ENCODE peak calls at places on chromosomes 4 and X, in nine cellular contexts. One of them, this sample, is unnamed.

GRCh38 chrX:48683411-48683982 is at the start of gene WAS:
- DNase-seq in upper lobe of right lung: peak
- DNase-seq in astrocyte of the spinal cord: no peak
- DNase-seq in BE2C: no peak
- DNase-seq in CD8-positive, alpha-beta memory T cell: peak
- DNase-seq in suprapubic skin: no peak
- DNase-seq in stimulated activated CD8-positive, alpha-beta memory T cell treated with anti-CD3 and anti-CD28 coated beads, Interleukin-4, amount 100 ng/mL, for 48 hours: peak
- DNase-seq in epithelial cell of prostate: no peak
- DNase-seq in ureter: no peak
- DNase-seq in this sample: peak

GRCh38 chrX:38800981-38801845 is at the start of gene MID1IP1:
- DNase-seq in upper lobe of right lung: peak
- DNase-seq in astrocyte of the spinal cord: peak
- DNase-seq in BE2C: peak
- DNase-seq in CD8-positive, alpha-beta memory T cell: peak
- DNase-seq in suprapubic skin: peak
- DNase-seq in stimulated activated CD8-positive, alpha-beta memory T cell treated with anti-CD3 and anti-CD28 coated beads, Interleukin-4, amount 100 ng/mL, for 48 hours: peak
- DNase-seq in epithelial cell of prostate: peak
- DNase-seq in ureter: peak
- DNase-seq in this sample: peak

GRCh38 chr4:151409470-151410313 is 716 bp downstream of the FHIP1A start:
- DNase-seq in upper lobe of right lung: no peak
- DNase-seq in astrocyte of the spinal cord: peak
- DNase-seq in BE2C: peak
- DNase-seq in CD8-positive, alpha-beta memory T cell: peak
- DNase-seq in suprapubic skin: peak
- DNase-seq in stimulated activated CD8-positive, alpha-beta memory T cell treated with anti-CD3 and anti-CD28 coated beads, Interleukin-4, amount 100 ng/mL, for 48 hours: peak
- DNase-seq in epithelial cell of prostate: peak
- DNase-seq in ureter: peak
- DNase-seq in this sample: peak

GRCh38 chrX:2710496-2710895 is 19.4 kb downstream of the CD99 start:
- DNase-seq in upper lobe of right lung: no peak
- DNase-seq in astrocyte of the spinal cord: no peak
- DNase-seq in BE2C: no peak
- DNase-seq in CD8-positive, alpha-beta memory T cell: no peak
- DNase-seq in suprapubic skin: no peak
- DNase-seq in stimulated activated CD8-positive, alpha-beta memory T cell treated with anti-CD3 and anti-CD28 coated beads, Interleukin-4, amount 100 ng/mL, for 48 hours: no peak
- DNase-seq in epithelial cell of prostate: peak
- DNase-seq in ureter: no peak
- DNase-seq in this sample: no peak

GRCh38 chr4:156969136-156969535 is 2.5 kb downstream of the PDGFC start:
- DNase-seq in upper lobe of right lung: no peak
- DNase-seq in astrocyte of the spinal cord: no peak
- DNase-seq in BE2C: no peak
- DNase-seq in CD8-positive, alpha-beta memory T cell: no peak
- DNase-seq in suprapubic skin: no peak
- DNase-seq in stimulated activated CD8-positive, alpha-beta memory T cell treated with anti-CD3 and anti-CD28 coated beads, Interleukin-4, amount 100 ng/mL, for 48 hours: no peak
- DNase-seq in epithelial cell of prostate: no peak
- DNase-seq in ureter: no peak
- DNase-seq in this sample: no peak

GRCh38 chr4:37667197-37668100 is 18.7 kb downstream of the RELL1 start:
- DNase-seq in upper lobe of right lung: no peak
- DNase-seq in astrocyte of the spinal cord: no peak
- DNase-seq in BE2C: no peak
- DNase-seq in CD8-positive, alpha-beta memory T cell: no peak
- DNase-seq in suprapubic skin: no peak
- DNase-seq in stimulated activated CD8-positive, alpha-beta memory T cell treated with anti-CD3 and anti-CD28 coated beads, Interleukin-4, amount 100 ng/mL, for 48 hours: no peak
- DNase-seq in epithelial cell of prostate: no peak
- DNase-seq in ureter: no peak
- DNase-seq in this sample: no peak

GRCh38 chrX:135520022-135520552 is 373 bp upstream of the INTS6L start:
- DNase-seq in upper lobe of right lung: no peak
- DNase-seq in astrocyte of the spinal cord: no peak
- DNase-seq in BE2C: no peak
- DNase-seq in CD8-positive, alpha-beta memory T cell: no peak
- DNase-seq in suprapubic skin: no peak
- DNase-seq in stimulated activated CD8-positive, alpha-beta memory T cell treated with anti-CD3 and anti-CD28 coated beads, Interleukin-4, amount 100 ng/mL, for 48 hours: no peak
- DNase-seq in epithelial cell of prostate: no peak
- DNase-seq in ureter: no peak
- DNase-seq in this sample: no peak

GRCh38 chrX:98448524-98448923 is 1564.8 kb downstream of the RPA4 start:
- DNase-seq in upper lobe of right lung: no peak
- DNase-seq in astrocyte of the spinal cord: no peak
- DNase-seq in BE2C: no peak
- DNase-seq in CD8-positive, alpha-beta memory T cell: no peak
- DNase-seq in suprapubic skin: no peak
- DNase-seq in stimulated activated CD8-positive, alpha-beta memory T cell treated with anti-CD3 and anti-CD28 coated beads, Interleukin-4, amount 100 ng/mL, for 48 hours: no peak
- DNase-seq in epithelial cell of prostate: no peak
- DNase-seq in ureter: no peak
- DNase-seq in this sample: no peak

GRCh38 chr4:108130955-108131354 is 37.8 kb downstream of the LEF1 start:
- DNase-seq in upper lobe of right lung: no peak
- DNase-seq in astrocyte of the spinal cord: no peak
- DNase-seq in BE2C: no peak
- DNase-seq in CD8-positive, alpha-beta memory T cell: no peak
- DNase-seq in suprapubic skin: no peak
- DNase-seq in stimulated activated CD8-positive, alpha-beta memory T cell treated with anti-CD3 and anti-CD28 coated beads, Interleukin-4, amount 100 ng/mL, for 48 hours: no peak
- DNase-seq in epithelial cell of prostate: no peak
- DNase-seq in ureter: no peak
- DNase-seq in this sample: no peak

GRCh38 chrX:28997716-28998115 is 410.5 kb downstream of the IL1RAPL1 start:
- DNase-seq in upper lobe of right lung: no peak
- DNase-seq in astrocyte of the spinal cord: peak
- DNase-seq in BE2C: no peak
- DNase-seq in CD8-positive, alpha-beta memory T cell: no peak
- DNase-seq in suprapubic skin: no peak
- DNase-seq in stimulated activated CD8-positive, alpha-beta memory T cell treated with anti-CD3 and anti-CD28 coated beads, Interleukin-4, amount 100 ng/mL, for 48 hours: no peak
- DNase-seq in epithelial cell of prostate: no peak
- DNase-seq in ureter: no peak
- DNase-seq in this sample: no peak

GRCh38 chrX:24963823-24964222 is 51.9 kb downstream of the ARX start:
- DNase-seq in upper lobe of right lung: no peak
- DNase-seq in astrocyte of the spinal cord: no peak
- DNase-seq in BE2C: no peak
- DNase-seq in CD8-positive, alpha-beta memory T cell: no peak
- DNase-seq in suprapubic skin: no peak
- DNase-seq in stimulated activated CD8-positive, alpha-beta memory T cell treated with anti-CD3 and anti-CD28 coated beads, Interleukin-4, amount 100 ng/mL, for 48 hours: no peak
- DNase-seq in epithelial cell of prostate: no peak
- DNase-seq in ureter: no peak
- DNase-seq in this sample: no peak

GRCh38 chr4:47251363-47252135 is 212.0 kb downstream of the COMMD8 start:
- DNase-seq in upper lobe of right lung: no peak
- DNase-seq in astrocyte of the spinal cord: no peak
- DNase-seq in BE2C: no peak
- DNase-seq in CD8-positive, alpha-beta memory T cell: no peak
- DNase-seq in suprapubic skin: no peak
- DNase-seq in stimulated activated CD8-positive, alpha-beta memory T cell treated with anti-CD3 and anti-CD28 coated beads, Interleukin-4, amount 100 ng/mL, for 48 hours: no peak
- DNase-seq in epithelial cell of prostate: no peak
- DNase-seq in ureter: no peak
- DNase-seq in this sample: no peak

GRCh38 chr4:109861271-109861670 is 13.4 kb downstream of the LRIT3 start:
- DNase-seq in upper lobe of right lung: no peak
- DNase-seq in astrocyte of the spinal cord: no peak
- DNase-seq in BE2C: no peak
- DNase-seq in CD8-positive, alpha-beta memory T cell: no peak
- DNase-seq in suprapubic skin: no peak
- DNase-seq in stimulated activated CD8-positive, alpha-beta memory T cell treated with anti-CD3 and anti-CD28 coated beads, Interleukin-4, amount 100 ng/mL, for 48 hours: no peak
- DNase-seq in epithelial cell of prostate: no peak
- DNase-seq in ureter: no peak
- DNase-seq in this sample: no peak

GRCh38 chrX:19886888-19887531 is 390 bp downstream of the SH3KBP1 start:
- DNase-seq in upper lobe of right lung: peak
- DNase-seq in astrocyte of the spinal cord: no peak
- DNase-seq in BE2C: no peak
- DNase-seq in CD8-positive, alpha-beta memory T cell: peak
- DNase-seq in suprapubic skin: no peak
- DNase-seq in stimulated activated CD8-positive, alpha-beta memory T cell treated with anti-CD3 and anti-CD28 coated beads, Interleukin-4, amount 100 ng/mL, for 48 hours: peak
- DNase-seq in epithelial cell of prostate: no peak
- DNase-seq in ureter: no peak
- DNase-seq in this sample: no peak

GRCh38 chr4:136725286-136726081 is 806.8 kb downstream of the PCDH18 start:
- DNase-seq in upper lobe of right lung: no peak
- DNase-seq in astrocyte of the spinal cord: peak
- DNase-seq in BE2C: no peak
- DNase-seq in CD8-positive, alpha-beta memory T cell: no peak
- DNase-seq in suprapubic skin: no peak
- DNase-seq in stimulated activated CD8-positive, alpha-beta memory T cell treated with anti-CD3 and anti-CD28 coated beads, Interleukin-4, amount 100 ng/mL, for 48 hours: no peak
- DNase-seq in epithelial cell of prostate: no peak
- DNase-seq in ureter: no peak
- DNase-seq in this sample: no peak

GRCh38 chr4:39367166-39367565 is 1.0 kb upstream of the RFC1 start:
- DNase-seq in upper lobe of right lung: no peak
- DNase-seq in astrocyte of the spinal cord: no peak
- DNase-seq in BE2C: no peak
- DNase-seq in CD8-positive, alpha-beta memory T cell: no peak
- DNase-seq in suprapubic skin: no peak
- DNase-seq in stimulated activated CD8-positive, alpha-beta memory T cell treated with anti-CD3 and anti-CD28 coated beads, Interleukin-4, amount 100 ng/mL, for 48 hours: no peak
- DNase-seq in epithelial cell of prostate: no peak
- DNase-seq in ureter: no peak
- DNase-seq in this sample: no peak

GRCh38 chr4:75338352-75338880 is 175.8 kb downstream of the RCHY1 start:
- DNase-seq in upper lobe of right lung: no peak
- DNase-seq in astrocyte of the spinal cord: no peak
- DNase-seq in BE2C: no peak
- DNase-seq in CD8-positive, alpha-beta memory T cell: no peak
- DNase-seq in suprapubic skin: no peak
- DNase-seq in stimulated activated CD8-positive, alpha-beta memory T cell treated with anti-CD3 and anti-CD28 coated beads, Interleukin-4, amount 100 ng/mL, for 48 hours: no peak
- DNase-seq in epithelial cell of prostate: no peak
- DNase-seq in ureter: no peak
- DNase-seq in this sample: no peak

GRCh38 chrX:129908636-129909035 is 2.7 kb downstream of the UTP14A start:
- DNase-seq in upper lobe of right lung: no peak
- DNase-seq in astrocyte of the spinal cord: no peak
- DNase-seq in BE2C: no peak
- DNase-seq in CD8-positive, alpha-beta memory T cell: no peak
- DNase-seq in suprapubic skin: no peak
- DNase-seq in stimulated activated CD8-positive, alpha-beta memory T cell treated with anti-CD3 and anti-CD28 coated beads, Interleukin-4, amount 100 ng/mL, for 48 hours: no peak
- DNase-seq in epithelial cell of prostate: no peak
- DNase-seq in ureter: no peak
- DNase-seq in this sample: no peak

GRCh38 chrX:63963382-63963781 is 178.4 kb upstream of the ARHGEF9 start:
- DNase-seq in upper lobe of right lung: no peak
- DNase-seq in astrocyte of the spinal cord: no peak
- DNase-seq in BE2C: no peak
- DNase-seq in CD8-positive, alpha-beta memory T cell: no peak
- DNase-seq in suprapubic skin: no peak
- DNase-seq in stimulated activated CD8-positive, alpha-beta memory T cell treated with anti-CD3 and anti-CD28 coated beads, Interleukin-4, amount 100 ng/mL, for 48 hours: no peak
- DNase-seq in epithelial cell of prostate: no peak
- DNase-seq in ureter: no peak
- DNase-seq in this sample: no peak

GRCh38 chr4:52780206-52780605 is 29.0 kb upstream of the ERVMER34-1 start:
- DNase-seq in upper lobe of right lung: no peak
- DNase-seq in astrocyte of the spinal cord: peak
- DNase-seq in BE2C: no peak
- DNase-seq in CD8-positive, alpha-beta memory T cell: no peak
- DNase-seq in suprapubic skin: no peak
- DNase-seq in stimulated activated CD8-positive, alpha-beta memory T cell treated with anti-CD3 and anti-CD28 coated beads, Interleukin-4, amount 100 ng/mL, for 48 hours: no peak
- DNase-seq in epithelial cell of prostate: peak
- DNase-seq in ureter: no peak
- DNase-seq in this sample: no peak

GRCh38 chr4:182530451-182530850 is 287.2 kb downstream of the TENM3 start:
- DNase-seq in upper lobe of right lung: no peak
- DNase-seq in astrocyte of the spinal cord: no peak
- DNase-seq in BE2C: no peak
- DNase-seq in CD8-positive, alpha-beta memory T cell: no peak
- DNase-seq in suprapubic skin: no peak
- DNase-seq in stimulated activated CD8-positive, alpha-beta memory T cell treated with anti-CD3 and anti-CD28 coated beads, Interleukin-4, amount 100 ng/mL, for 48 hours: no peak
- DNase-seq in epithelial cell of prostate: no peak
- DNase-seq in ureter: no peak
- DNase-seq in this sample: no peak

GRCh38 chr4:168777277-168777965 is 232.6 kb downstream of the CBR4 start:
- DNase-seq in upper lobe of right lung: no peak
- DNase-seq in astrocyte of the spinal cord: no peak
- DNase-seq in BE2C: no peak
- DNase-seq in CD8-positive, alpha-beta memory T cell: no peak
- DNase-seq in suprapubic skin: no peak
- DNase-seq in stimulated activated CD8-positive, alpha-beta memory T cell treated with anti-CD3 and anti-CD28 coated beads, Interleukin-4, amount 100 ng/mL, for 48 hours: no peak
- DNase-seq in epithelial cell of prostate: no peak
- DNase-seq in ureter: no peak
- DNase-seq in this sample: no peak

GRCh38 chrX:74636749-74637314 is 22.4 kb upstream of the RLIM start:
- DNase-seq in upper lobe of right lung: no peak
- DNase-seq in astrocyte of the spinal cord: no peak
- DNase-seq in BE2C: no peak
- DNase-seq in CD8-positive, alpha-beta memory T cell: no peak
- DNase-seq in suprapubic skin: no peak
- DNase-seq in stimulated activated CD8-positive, alpha-beta memory T cell treated with anti-CD3 and anti-CD28 coated beads, Interleukin-4, amount 100 ng/mL, for 48 hours: no peak
- DNase-seq in epithelial cell of prostate: no peak
- DNase-seq in ureter: no peak
- DNase-seq in this sample: no peak

GRCh38 chr4:7513731-7514130 is 79.0 kb upstream of the PSAPL1 start:
- DNase-seq in upper lobe of right lung: no peak
- DNase-seq in astrocyte of the spinal cord: peak
- DNase-seq in BE2C: no peak
- DNase-seq in CD8-positive, alpha-beta memory T cell: no peak
- DNase-seq in suprapubic skin: no peak
- DNase-seq in stimulated activated CD8-positive, alpha-beta memory T cell treated with anti-CD3 and anti-CD28 coated beads, Interleukin-4, amount 100 ng/mL, for 48 hours: no peak
- DNase-seq in epithelial cell of prostate: no peak
- DNase-seq in ureter: no peak
- DNase-seq in this sample: no peak

GRCh38 chr4:81495308-81495707 is 23.6 kb upstream of the RASGEF1B start:
- DNase-seq in upper lobe of right lung: no peak
- DNase-seq in astrocyte of the spinal cord: no peak
- DNase-seq in BE2C: no peak
- DNase-seq in CD8-positive, alpha-beta memory T cell: no peak
- DNase-seq in suprapubic skin: no peak
- DNase-seq in stimulated activated CD8-positive, alpha-beta memory T cell treated with anti-CD3 and anti-CD28 coated beads, Interleukin-4, amount 100 ng/mL, for 48 hours: no peak
- DNase-seq in epithelial cell of prostate: no peak
- DNase-seq in ureter: no peak
- DNase-seq in this sample: no peak

This sample was measured in MV-4-11.